ENCODE peak calls at places on chromosomes 16 and 17, in seven cellular contexts. P is cardiac muscle cell, E is PC-3, M is left lung, C is transverse colon, F is heart right ventricle, A is neuronal stem cell. B is an unnamed sample. For H3K9me3, the result is how much of the 10 kb centered on the place peaks cover.

GRCh38 chr16:27870116-27870798 is 193.3 kb downstream of the GSG1L start:
- DNase-seq in M (no peak), A (no peak), E (no peak), C (no peak), F (no peak), P (no peak), B (no peak)

GRCh38 chr17:751269-752001 is 629 bp downstream of the GEMIN4 start:
- DNase-seq in F (peak), P (peak), C (peak), A (peak), M (no peak), E (peak), B (no peak)

GRCh38 chr17:75457047-75457654 is 716 bp downstream of the TMEM94 start:
- DNase-seq in C (no peak), M (no peak), A (no peak), P (peak), E (peak), F (peak), B (peak)

GRCh38 chr17:13704333-13704732 is 102.6 kb upstream of the HS3ST3A1 start:
- DNase-seq in P (peak), E (peak), C (no peak), A (no peak), F (no peak), M (no peak), B (no peak)

GRCh38 chr17:44921122-44921882 is 6.0 kb upstream of the GFAP start:
- DNase-seq in A (peak), M (peak), E (no peak), C (no peak), F (no peak), P (no peak), B (peak)

GRCh38 chr16:13335894-13336293 is 434.5 kb downstream of the SHISA9 start:
- DNase-seq in E (no peak), C (no peak), P (no peak), M (no peak), A (no peak), F (no peak), B (no peak)

GRCh38 chr16:50839356-50839755 is 97.5 kb downstream of the CYLD start:
- DNase-seq in P (no peak), F (no peak), A (no peak), C (no peak), M (no peak), E (no peak), B (no peak)

GRCh38 chr16:7209598-7209997 is 123.0 kb upstream of the RBFOX1 start:
- DNase-seq in P (no peak), F (no peak), E (no peak), C (no peak), M (no peak), A (no peak), B (no peak)

GRCh38 chr17:9670596-9670995 is 25.3 kb downstream of the USP43 start:
- DNase-seq in F (no peak), C (no peak), E (peak), P (no peak), A (no peak), M (no peak), B (no peak)

GRCh38 chr16:28218109-28218508 is 6.3 kb upstream of the XPO6 start:
- DNase-seq in E (peak), M (no peak), P (peak), A (no peak), F (no peak), C (peak), B (no peak)

GRCh38 chr17:4073983-4074830 is 68.6 kb downstream of the ZZEF1 start:
- DNase-seq in M (no peak), F (peak), E (no peak), A (no peak), C (peak), P (no peak), B (peak)

GRCh38 chr17:80360396-80360795 is 54.6 kb upstream of the ENDOV start:
- DNase-seq in E (no peak), M (no peak), P (no peak), F (no peak), C (no peak), A (no peak), B (peak)

GRCh38 chr17:63841350-63842172 is 924 bp downstream of the SMARCD2 start:
- DNase-seq in A (peak), P (peak), E (peak), F (peak), M (peak), C (peak), B (peak)

GRCh38 chr17:55897301-55897700 is 146.4 kb downstream of the PCTP start:
- DNase-seq in F (no peak), M (no peak), C (no peak), A (no peak), P (no peak), E (no peak), B (no peak)

GRCh38 chr16:75035410-75035968 is 36.7 kb downstream of the ZNRF1 start:
- DNase-seq in M (no peak), C (no peak), P (no peak), A (no peak), F (no peak), E (no peak), B (no peak)

GRCh38 chr16:35741546-35741945 is 2282.1 kb downstream of the TP53TG3F start:
- DNase-seq in E (no peak), M (no peak), A (no peak), C (no peak), P (no peak), F (no peak), B (no peak)

GRCh38 chr17:67460097-67460496 is 83.0 kb downstream of the PITPNC1 start:
- DNase-seq in C (no peak), F (no peak), P (no peak), A (no peak), E (no peak), M (no peak), B (no peak)

GRCh38 chr17:41806685-41807445 is 4.9 kb downstream of the P3H4 start:
- DNase-seq in M (no peak), P (no peak), C (peak), E (no peak), A (no peak), F (no peak), B (no peak)

GRCh38 chr17:3911271-3912053 is 4.8 kb downstream of the P2RX1 start:
- DNase-seq in M (peak), A (no peak), P (peak), C (peak), F (no peak), E (no peak), B (peak)

GRCh38 chr17:15321556-15322250 is 19.7 kb downstream of the TEKT3 start:
- DNase-seq in F (no peak), E (peak), P (no peak), C (no peak), M (no peak), A (no peak), B (no peak)

GRCh38 chr17:49229805-49230600 is 584 bp downstream of the PHOSPHO1 start:
- DNase-seq in F (no peak), A (no peak), E (no peak), C (no peak), M (peak), P (no peak), B (peak)

GRCh38 chr17:2361361-2361760 is 24.1 kb downstream of the SGSM2 start:
- DNase-seq in E (no peak), M (no peak), A (no peak), F (no peak), P (no peak), C (no peak), B (no peak)

GRCh38 chr17:44218344-44219125 is 940 bp downstream of the UBTF start:
- DNase-seq in A (peak), P (peak), C (peak), M (peak), E (peak), F (peak), B (peak)

GRCh38 chr16:67415872-67416793 is at the start of gene ZDHHC1:
- DNase-seq in F (peak), E (peak), A (peak), P (peak), C (peak), M (peak), B (peak)

GRCh38 chr16:1141201-1141600 is 11.7 kb upstream of the CACNA1H start:
- DNase-seq in F (no peak), P (no peak), C (no peak), A (no peak), E (no peak), M (no peak), B (no peak)

GRCh38 chr16:12210925-12211869 is 234.7 kb downstream of the SNX29 start:
- DNase-seq in A (no peak), C (no peak), P (no peak), F (no peak), E (no peak), M (no peak), B (no peak)

GRCh38 chr16:66606000-66606751 is 1.7 kb downstream of the CMTM3 start:
- DNase-seq in P (no peak), E (no peak), F (no peak), M (no peak), A (no peak), C (no peak), B (peak)

GRCh38 chr17:82520041-82520910 is 744 bp downstream of the FOXK2 start:
- DNase-seq in F (peak), P (peak), C (no peak), M (peak), A (no peak), E (peak), B (peak)

GRCh38 chr16:57572978-57573733 is 30.7 kb downstream of the ADGRG5 start:
- DNase-seq in P (no peak), C (no peak), E (no peak), M (no peak), A (no peak), F (no peak), B (no peak)

GRCh38 chr16:56269824-56270684 is 78.8 kb downstream of the GNAO1 start:
- DNase-seq in P (peak), E (no peak), A (no peak), M (no peak), C (peak), F (peak), B (peak)

GRCh38 chr17:68015081-68015723 is 18.9 kb upstream of the C17orf58 start:
- DNase-seq in E (no peak), M (no peak), P (no peak), C (no peak), F (no peak), A (no peak), B (peak)

GRCh38 chr17:17669851-17670232 is 11.4 kb upstream of the RAI1 start:
- DNase-seq in A (no peak), M (no peak), E (no peak), C (no peak), P (no peak), F (no peak), B (no peak)
- H3K9me3 ChIP-seq in A (under half), M (under half), E (under half), C (under half), P (under half), F (under half), B (under half)

DNA sequence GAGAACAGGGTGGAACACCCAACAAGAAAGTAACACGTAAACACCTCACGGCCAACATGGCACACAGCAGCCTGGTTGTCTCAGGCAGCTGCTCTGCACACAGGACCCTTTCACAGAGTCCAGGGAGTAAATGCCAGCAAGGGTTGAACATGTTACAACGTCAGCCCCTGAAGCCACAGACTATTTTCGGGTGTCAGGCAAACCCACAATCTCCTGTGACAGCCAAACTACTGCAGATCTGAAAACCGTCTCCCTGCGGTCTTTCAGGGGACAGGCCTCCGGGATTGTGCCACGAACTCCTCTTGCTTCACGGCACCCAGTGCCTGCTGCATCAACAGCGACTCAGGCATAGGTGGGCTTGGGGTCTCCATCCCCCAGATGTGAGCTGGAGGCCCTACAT is 127.7 kb downstream of the XYLT1 start:
- DNase-seq in M (no peak), C (peak), P (no peak), E (no peak), F (no peak), A (no peak), B (peak)
- H3K27ac ChIP-seq in M (no peak), C (peak), P (no peak), E (no peak), F (no peak), A (no peak), B (no peak)

GRCh38 chr17:22268912-22269220 is 576.5 kb downstream of the KCNJ18 start:
- DNase-seq in M (no peak), P (no peak), F (no peak), A (no peak), C (no peak), E (no peak), B (no peak)

GRCh38 chr17:22266231-22266630 is 573.9 kb downstream of the KCNJ18 start:
- DNase-seq in M (no peak), C (no peak), E (no peak), A (no peak), P (no peak), F (no peak), B (no peak)

GRCh38 chr17:22268214-22268911 is 576.0 kb downstream of the KCNJ18 start:
- DNase-seq in E (no peak), P (no peak), M (no peak), F (no peak), C (no peak), A (no peak), B (peak)

GRCh38 chr17:22265807-22266206 is 573.5 kb downstream of the KCNJ18 start:
- DNase-seq in P (no peak), C (no peak), M (no peak), E (no peak), A (no peak), F (no peak), B (peak)

GRCh38 chr17:22267019-22267418 is 574.7 kb downstream of the KCNJ18 start:
- DNase-seq in C (no peak), M (no peak), A (no peak), E (no peak), P (no peak), F (no peak), B (no peak)
- H3K9me3 ChIP-seq in C (under half), M (half or more), A (under half), E (under half), P (under half), F (under half), B (under half)

DNA sequence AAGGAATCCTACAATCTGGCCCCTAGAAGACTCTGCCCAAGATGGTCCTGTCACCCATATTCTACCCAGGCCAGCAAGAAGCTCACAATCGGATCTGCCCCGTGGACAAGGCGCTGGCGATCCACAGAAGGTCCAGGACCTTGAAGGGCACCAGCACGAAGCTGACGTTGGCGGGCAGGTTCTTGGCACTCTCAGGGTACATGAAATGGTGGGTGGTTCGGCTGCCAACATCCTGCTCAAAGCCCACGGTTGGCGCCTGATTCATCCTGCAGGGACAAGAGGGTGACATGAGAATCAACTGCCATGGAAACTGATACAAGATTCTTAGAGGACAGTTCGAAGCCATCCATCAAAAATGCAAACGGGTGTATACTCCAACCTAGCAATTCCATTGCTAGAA is 41.6 kb downstream of the DDX19A start:
- DNase-seq in F (no peak), E (no peak), P (no peak), A (no peak), M (no peak), C (no peak), B (no peak)
- H3K27ac ChIP-seq in F (no peak), E (no peak), P (no peak), A (no peak), M (no peak), C (no peak), B (no peak)

GRCh38 chr17:5184284-5184683 is 7.4 kb downstream of the ZNF594 start:
- DNase-seq in E (no peak), F (no peak), A (no peak), M (no peak), C (no peak), P (no peak), B (no peak)
- H3K9me3 ChIP-seq in E (under half), F (half or more), A (half or more), M (half or more), C (half or more), P (under half), B (half or more)

DNA sequence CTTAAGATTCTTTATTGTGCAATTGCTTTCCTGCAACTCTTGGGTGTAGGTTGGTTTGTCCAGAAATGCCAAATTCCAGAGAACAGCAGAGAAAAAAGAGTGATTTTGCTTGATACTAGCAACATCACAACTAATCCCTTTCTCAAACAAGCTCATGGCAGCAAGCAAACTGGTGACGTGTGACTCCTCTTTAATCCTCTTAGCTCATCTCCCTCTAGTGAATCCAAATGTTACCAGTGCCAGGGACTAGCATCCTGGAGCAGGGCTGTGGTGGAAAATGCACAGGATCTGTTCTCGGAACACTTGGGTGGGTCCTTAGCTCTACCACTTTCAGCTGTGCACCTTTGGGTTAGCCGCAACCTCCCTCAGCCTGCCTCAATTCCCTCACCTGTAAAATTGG is 204.0 kb upstream of the CCL2 start:
- DNase-seq in A (no peak), P (no peak), E (no peak), F (no peak), M (no peak), C (no peak), B (no peak)
- H3K27ac ChIP-seq in A (no peak), P (no peak), E (no peak), F (no peak), M (no peak), C (no peak), B (no peak)

DNA sequence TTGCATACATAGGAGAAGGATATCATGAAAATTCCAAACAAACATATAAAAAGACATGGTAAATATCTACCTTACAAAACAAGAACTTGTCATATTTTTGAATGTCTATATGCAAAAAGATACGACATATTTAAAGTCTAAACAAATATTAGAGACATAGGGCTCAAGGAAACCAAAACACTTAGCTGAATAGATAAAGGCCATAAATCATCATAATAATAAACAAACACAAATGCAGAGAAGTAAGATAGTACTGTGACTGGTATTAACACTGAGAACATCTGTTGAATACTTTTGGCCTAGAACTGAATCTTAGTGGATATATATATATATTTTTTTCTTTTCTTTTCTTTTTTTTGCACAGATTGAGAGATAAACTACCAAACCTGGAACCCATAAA is 435.8 kb downstream of the KCNJ18 start:
- DNase-seq in A (no peak), E (no peak), P (no peak), F (no peak), M (no peak), C (no peak), B (no peak)
- H3K9me3 ChIP-seq in A (under half), E (under half), P (under half), F (under half), M (under half), C (under half), B (under half)

B was measured in spleen.